ENCODE peak calls at places on chromosomes 7 and 10, in ten cellular contexts. One of them, this sample, is unnamed.
A peak's percentile ranks its signal among the peaks of the same experiment; 100 is the strongest.

GRCh38 chr7:76356823-76357222 is 2.0 kb downstream of the YWHAG start:
- DNase-seq in NCI-H2081: peak; percentile 73
- DNase-seq in SJSA1: no peak
- DNase-seq in posterior cingulate gyrus: no peak
- DNase-seq in HEK293T: no peak
- DNase-seq in fibroblast of pulmonary artery: peak; percentile 48
- DNase-seq in RPMI8226: peak; percentile 50
- DNase-seq in activated naive CD4-positive, alpha-beta T cell treated with anti-CD3 and anti-CD28 coated beads for 36 hours: no peak
- DNase-seq in Daoy: peak; percentile 38
- DNase-seq in IMR-90: peak; percentile 61
- DNase-seq in this sample: no peak

GRCh38 chr10:73398024-73398423 is 15.8 kb downstream of the ANXA7 start:
- DNase-seq in HEK293T: peak; percentile 35
- DNase-seq in NCI-H2081: no peak
- DNase-seq in SJSA1: no peak
- DNase-seq in activated naive CD4-positive, alpha-beta T cell treated with anti-CD3 and anti-CD28 coated beads for 36 hours: no peak
- DNase-seq in IMR-90: no peak
- DNase-seq in posterior cingulate gyrus: no peak
- DNase-seq in Daoy: no peak
- DNase-seq in RPMI8226: no peak
- DNase-seq in fibroblast of pulmonary artery: no peak
- DNase-seq in this sample: no peak

GRCh38 chr10:90857635-90858488 is at the start of gene HTR7:
- DNase-seq in HEK293T: peak; percentile 77
- DNase-seq in fibroblast of pulmonary artery: peak; percentile 47
- DNase-seq in NCI-H2081: peak; percentile 3
- DNase-seq in IMR-90: peak; percentile 33
- DNase-seq in posterior cingulate gyrus: peak; percentile 86
- DNase-seq in SJSA1: peak; percentile 68
- DNase-seq in RPMI8226: peak; percentile 59
- DNase-seq in Daoy: peak; percentile 66
- DNase-seq in activated naive CD4-positive, alpha-beta T cell treated with anti-CD3 and anti-CD28 coated beads for 36 hours: peak; percentile 52
- DNase-seq in this sample: no peak

GRCh38 chr10:131805696-131806095 is 95.1 kb upstream of the PPP2R2D start:
- DNase-seq in NCI-H2081: no peak
- DNase-seq in RPMI8226: no peak
- DNase-seq in activated naive CD4-positive, alpha-beta T cell treated with anti-CD3 and anti-CD28 coated beads for 36 hours: no peak
- DNase-seq in SJSA1: peak; percentile 20
- DNase-seq in posterior cingulate gyrus: no peak
- DNase-seq in HEK293T: no peak
- DNase-seq in IMR-90: no peak
- DNase-seq in Daoy: no peak
- DNase-seq in fibroblast of pulmonary artery: no peak
- DNase-seq in this sample: no peak

GRCh38 chr10:71297343-71297742 is 21.7 kb upstream of the SLC29A3 start:
- DNase-seq in SJSA1: no peak
- DNase-seq in HEK293T: no peak
- DNase-seq in RPMI8226: peak; percentile 72
- DNase-seq in activated naive CD4-positive, alpha-beta T cell treated with anti-CD3 and anti-CD28 coated beads for 36 hours: no peak
- DNase-seq in IMR-90: no peak
- DNase-seq in fibroblast of pulmonary artery: no peak
- DNase-seq in Daoy: no peak
- DNase-seq in NCI-H2081: no peak
- DNase-seq in posterior cingulate gyrus: no peak
- DNase-seq in this sample: no peak

GRCh38 chr10:101602767-101603398 is 14.8 kb downstream of the DPCD start:
- DNase-seq in NCI-H2081: peak; percentile 37
- DNase-seq in posterior cingulate gyrus: peak; percentile 92
- DNase-seq in SJSA1: peak; percentile 77
- DNase-seq in HEK293T: peak; percentile 94
- DNase-seq in Daoy: peak; percentile 69
- DNase-seq in IMR-90: peak; percentile 64
- DNase-seq in fibroblast of pulmonary artery: peak; percentile 77
- DNase-seq in activated naive CD4-positive, alpha-beta T cell treated with anti-CD3 and anti-CD28 coated beads for 36 hours: peak; percentile 90
- DNase-seq in RPMI8226: peak; percentile 81
- DNase-seq in this sample: peak; percentile 28

GRCh38 chr7:13155188-13155587 is 467.8 kb downstream of the ARL4A start:
- DNase-seq in posterior cingulate gyrus: no peak
- DNase-seq in IMR-90: peak; percentile 10
- DNase-seq in fibroblast of pulmonary artery: no peak
- DNase-seq in RPMI8226: peak; percentile 3
- DNase-seq in HEK293T: no peak
- DNase-seq in Daoy: no peak
- DNase-seq in SJSA1: no peak
- DNase-seq in NCI-H2081: no peak
- DNase-seq in activated naive CD4-positive, alpha-beta T cell treated with anti-CD3 and anti-CD28 coated beads for 36 hours: no peak
- DNase-seq in this sample: no peak

GRCh38 chr7:24728503-24729364 is 28.5 kb downstream of the GSDME start:
- DNase-seq in activated naive CD4-positive, alpha-beta T cell treated with anti-CD3 and anti-CD28 coated beads for 36 hours: peak; percentile 22
- DNase-seq in fibroblast of pulmonary artery: peak; percentile 59
- DNase-seq in posterior cingulate gyrus: no peak
- DNase-seq in Daoy: peak; percentile 42
- DNase-seq in NCI-H2081: no peak
- DNase-seq in SJSA1: no peak
- DNase-seq in IMR-90: peak; percentile 24
- DNase-seq in RPMI8226: no peak
- DNase-seq in HEK293T: no peak
- DNase-seq in this sample: no peak

GRCh38 chr7:29270979-29271658 is 76.5 kb downstream of the CHN2 start:
- DNase-seq in SJSA1: no peak
- DNase-seq in RPMI8226: no peak
- DNase-seq in IMR-90: no peak
- DNase-seq in fibroblast of pulmonary artery: peak; percentile 23
- DNase-seq in NCI-H2081: no peak
- DNase-seq in posterior cingulate gyrus: no peak
- DNase-seq in HEK293T: no peak
- DNase-seq in activated naive CD4-positive, alpha-beta T cell treated with anti-CD3 and anti-CD28 coated beads for 36 hours: no peak
- DNase-seq in Daoy: peak; percentile 73
- DNase-seq in this sample: no peak

GRCh38 chr10:44993922-44994751 is 6.6 kb upstream of the ZNF22 start:
- DNase-seq in NCI-H2081: no peak
- DNase-seq in HEK293T: no peak
- DNase-seq in activated naive CD4-positive, alpha-beta T cell treated with anti-CD3 and anti-CD28 coated beads for 36 hours: no peak
- DNase-seq in IMR-90: peak; percentile 78
- DNase-seq in fibroblast of pulmonary artery: peak; percentile 81
- DNase-seq in RPMI8226: no peak
- DNase-seq in SJSA1: no peak
- DNase-seq in posterior cingulate gyrus: no peak
- DNase-seq in Daoy: no peak
- DNase-seq in this sample: no peak